ENCODE peak calls at places on chromosomes 2 and 18, in five cellular contexts. One of them, this sample, is unnamed.

GRCh38 chr2:157421377-157421944 is 22.4 kb downstream of the CYTIP start:
- DNase-seq in K562: no peak
- DNase-seq in IMR-90: no peak
- DNase-seq in GM12878: no peak
- DNase-seq in HepG2: no peak
- DNase-seq in this sample: no peak

GRCh38 chr2:24912986-24913385 is 7.1 kb downstream of the ADCY3 start:
- DNase-seq in K562: no peak
- DNase-seq in IMR-90: no peak
- DNase-seq in GM12878: no peak
- DNase-seq in HepG2: no peak
- DNase-seq in this sample: no peak

GRCh38 chr2:223941579-223942277 is 3.4 kb downstream of the WDFY1 start:
- DNase-seq in K562: no peak
- DNase-seq in IMR-90: peak
- DNase-seq in GM12878: peak
- DNase-seq in HepG2: no peak
- DNase-seq in this sample: no peak

GRCh38 chr18:499351-500229 is 911 bp downstream of the COLEC12 start:
- DNase-seq in K562: no peak
- DNase-seq in IMR-90: peak
- DNase-seq in GM12878: no peak
- DNase-seq in HepG2: peak
- DNase-seq in this sample: peak

GRCh38 chr18:13872932-13873331 is 42.4 kb downstream of the MC2R start:
- DNase-seq in K562: no peak
- DNase-seq in IMR-90: no peak
- DNase-seq in GM12878: no peak
- DNase-seq in HepG2: no peak
- DNase-seq in this sample: no peak

GRCh38 chr2:34332813-34333212 is 733.7 kb upstream of the FAM98A start:
- DNase-seq in K562: no peak
- DNase-seq in IMR-90: no peak
- DNase-seq in GM12878: no peak
- DNase-seq in HepG2: no peak
- DNase-seq in this sample: no peak

GRCh38 chr2:239602290-239603282 is 201.8 kb upstream of the HDAC4 start:
- DNase-seq in K562: no peak
- DNase-seq in IMR-90: no peak
- DNase-seq in GM12878: no peak
- DNase-seq in HepG2: no peak
- DNase-seq in this sample: no peak

GRCh38 chr2:39108377-39108776 is 12.5 kb downstream of the SOS1 start:
- DNase-seq in K562: no peak
- DNase-seq in IMR-90: no peak
- DNase-seq in GM12878: no peak
- DNase-seq in HepG2: no peak
- DNase-seq in this sample: no peak

GRCh38 chr2:181471783-181472182 is 14.6 kb downstream of the ITGA4 start:
- DNase-seq in K562: no peak
- DNase-seq in IMR-90: no peak
- DNase-seq in GM12878: no peak
- DNase-seq in HepG2: no peak
- DNase-seq in this sample: no peak

GRCh38 chr2:8424997-8425900 is 256.6 kb upstream of the ID2 start:
- DNase-seq in K562: no peak
- DNase-seq in IMR-90: no peak
- DNase-seq in GM12878: peak
- DNase-seq in HepG2: no peak
- DNase-seq in this sample: no peak

GRCh38 chr2:27701676-27702075 is 38.0 kb downstream of the SLC4A1AP start:
- DNase-seq in K562: no peak
- DNase-seq in IMR-90: no peak
- DNase-seq in GM12878: no peak
- DNase-seq in HepG2: no peak
- DNase-seq in this sample: no peak

GRCh38 chr2:188785515-188785914 is 188.7 kb upstream of the COL3A1 start:
- DNase-seq in K562: no peak
- DNase-seq in IMR-90: no peak
- DNase-seq in GM12878: no peak
- DNase-seq in HepG2: no peak
- DNase-seq in this sample: no peak

GRCh38 chr2:236449167-236449586 is 120.4 kb upstream of the ACKR3 start:
- DNase-seq in K562: no peak
- DNase-seq in IMR-90: no peak
- DNase-seq in GM12878: no peak
- DNase-seq in HepG2: no peak
- DNase-seq in this sample: no peak

GRCh38 chr18:37305084-37305483 is 260.5 kb downstream of the CELF4 start:
- DNase-seq in K562: no peak
- DNase-seq in IMR-90: no peak
- DNase-seq in GM12878: no peak
- DNase-seq in HepG2: no peak
- DNase-seq in this sample: no peak

GRCh38 chr2:120367649-120368048 is 21.7 kb downstream of the INHBB start:
- DNase-seq in K562: no peak
- DNase-seq in IMR-90: peak
- DNase-seq in GM12878: no peak
- DNase-seq in HepG2: no peak
- DNase-seq in this sample: no peak

GRCh38 chr2:178512491-178512890 is 32.2 kb downstream of the PLEKHA3 start:
- DNase-seq in K562: no peak
- DNase-seq in IMR-90: peak
- DNase-seq in GM12878: no peak
- DNase-seq in HepG2: no peak
- DNase-seq in this sample: no peak

GRCh38 chr2:127581516-127582490 is 46.3 kb downstream of the MYO7B start:
- DNase-seq in K562: no peak
- DNase-seq in IMR-90: no peak
- DNase-seq in GM12878: no peak
- DNase-seq in HepG2: no peak
- DNase-seq in this sample: no peak

GRCh38 chr2:83459456-83459855 is 999.6 kb downstream of the SUCLG1 start:
- DNase-seq in K562: no peak
- DNase-seq in IMR-90: no peak
- DNase-seq in GM12878: no peak
- DNase-seq in HepG2: no peak
- DNase-seq in this sample: no peak
- TF ChIP-seq MXI1 in K562: no peak
- TF ChIP-seq MXI1 in IMR-90: no peak
- TF ChIP-seq MXI1 in GM12878: no peak
- TF ChIP-seq MXI1 in HepG2: no peak
- TF ChIP-seq MXI1 in this sample: no peak

GRCh38 chr2:200507179-200507578 is 2.7 kb downstream of the KCTD18 start:
- DNase-seq in K562: no peak
- DNase-seq in IMR-90: no peak
- DNase-seq in GM12878: no peak
- DNase-seq in HepG2: peak
- DNase-seq in this sample: no peak

GRCh38 chr2:200509608-200510433 is at the start of gene KCTD18:
- DNase-seq in K562: peak
- DNase-seq in IMR-90: peak
- DNase-seq in GM12878: peak
- DNase-seq in HepG2: peak
- DNase-seq in this sample: peak

GRCh38 chr2:200506679-200507078 is 3.2 kb downstream of the KCTD18 start:
- DNase-seq in K562: no peak
- DNase-seq in IMR-90: no peak
- DNase-seq in GM12878: no peak
- DNase-seq in HepG2: no peak
- DNase-seq in this sample: no peak

GRCh38 chr2:200515155-200515554 is 5.3 kb upstream of the KCTD18 start:
- DNase-seq in K562: no peak
- DNase-seq in IMR-90: no peak
- DNase-seq in GM12878: no peak
- DNase-seq in HepG2: no peak
- DNase-seq in this sample: no peak

GRCh38 chr2:200509227-200509607 is 651 bp downstream of the KCTD18 start:
- DNase-seq in K562: peak
- DNase-seq in IMR-90: no peak
- DNase-seq in GM12878: no peak
- DNase-seq in HepG2: no peak
- DNase-seq in this sample: peak
- TF ChIP-seq MXI1 in K562: no peak
- TF ChIP-seq MXI1 in IMR-90: no peak
- TF ChIP-seq MXI1 in GM12878: no peak
- TF ChIP-seq MXI1 in HepG2: no peak
- TF ChIP-seq MXI1 in this sample: no peak

GRCh38 chr2:216649573-216649972 is 16.4 kb downstream of the IGFBP2 start:
- DNase-seq in K562: no peak
- DNase-seq in IMR-90: no peak
- DNase-seq in GM12878: no peak
- DNase-seq in HepG2: no peak
- DNase-seq in this sample: no peak

GRCh38 chr2:216645636-216645950 is 12.4 kb downstream of the IGFBP2 start:
- DNase-seq in K562: no peak
- DNase-seq in IMR-90: no peak
- DNase-seq in GM12878: no peak
- DNase-seq in HepG2: no peak
- DNase-seq in this sample: no peak

GRCh38 chr2:216650607-216651229 is 17.5 kb downstream of the IGFBP2 start:
- DNase-seq in K562: no peak
- DNase-seq in IMR-90: no peak
- DNase-seq in GM12878: no peak
- DNase-seq in HepG2: peak
- DNase-seq in this sample: no peak

GRCh38 chr2:216646116-216646515 is 12.9 kb downstream of the IGFBP2 start:
- DNase-seq in K562: no peak
- DNase-seq in IMR-90: no peak
- DNase-seq in GM12878: no peak
- DNase-seq in HepG2: no peak
- DNase-seq in this sample: no peak

DNA sequence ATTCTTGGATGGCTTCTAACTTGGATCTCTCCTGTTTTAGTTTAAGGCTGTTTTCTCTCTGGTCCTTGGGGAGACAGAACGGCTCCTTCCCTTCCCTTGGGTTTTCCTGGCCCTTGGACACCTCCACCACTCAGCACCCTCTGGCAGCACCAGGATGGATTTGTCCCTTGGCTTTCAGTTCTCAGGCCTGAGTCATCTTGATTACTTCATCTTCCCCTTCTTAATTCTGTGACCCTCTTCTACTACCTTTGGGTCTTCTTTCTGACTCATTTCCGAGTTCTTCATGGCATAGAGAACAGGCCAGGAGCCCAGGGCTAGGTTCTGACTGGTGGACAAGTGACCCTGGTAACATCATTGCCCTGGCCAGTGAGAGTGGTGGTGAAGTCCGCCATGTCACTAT is 14.9 kb downstream of the IGFBP2 start:
- DNase-seq in K562: no peak
- DNase-seq in IMR-90: peak
- DNase-seq in GM12878: no peak
- DNase-seq in HepG2: no peak
- DNase-seq in this sample: no peak
- TF ChIP-seq MXI1 in K562: no peak
- TF ChIP-seq MXI1 in IMR-90: no peak
- TF ChIP-seq MXI1 in GM12878: no peak
- TF ChIP-seq MXI1 in HepG2: no peak
- TF ChIP-seq MXI1 in this sample: no peak

GRCh38 chr2:42087137-42087856 is 39.5 kb downstream of the PKDCC start:
- DNase-seq in K562: no peak
- DNase-seq in IMR-90: no peak
- DNase-seq in GM12878: no peak
- DNase-seq in HepG2: no peak
- DNase-seq in this sample: no peak

GRCh38 chr2:42085706-42086487 is 38.1 kb downstream of the PKDCC start:
- DNase-seq in K562: no peak
- DNase-seq in IMR-90: no peak
- DNase-seq in GM12878: no peak
- DNase-seq in HepG2: no peak
- DNase-seq in this sample: no peak

GRCh38 chr2:42084231-42084671 is 36.4 kb downstream of the PKDCC start:
- DNase-seq in K562: no peak
- DNase-seq in IMR-90: peak
- DNase-seq in GM12878: no peak
- DNase-seq in HepG2: no peak
- DNase-seq in this sample: no peak

GRCh38 chr2:42087857-42088195 is 40.0 kb downstream of the PKDCC start:
- DNase-seq in K562: no peak
- DNase-seq in IMR-90: no peak
- DNase-seq in GM12878: no peak
- DNase-seq in HepG2: no peak
- DNase-seq in this sample: no peak

GRCh38 chr2:42086500-42086953 is 38.7 kb downstream of the PKDCC start:
- DNase-seq in K562: peak
- DNase-seq in IMR-90: peak
- DNase-seq in GM12878: no peak
- DNase-seq in HepG2: peak
- DNase-seq in this sample: peak
- TF ChIP-seq MXI1 in K562: no peak
- TF ChIP-seq MXI1 in IMR-90: no peak
- TF ChIP-seq MXI1 in GM12878: no peak
- TF ChIP-seq MXI1 in HepG2: no peak
- TF ChIP-seq MXI1 in this sample: no peak

GRCh38 chr2:23347516-23348481 is 37.2 kb upstream of the KLHL29 start:
- DNase-seq in K562: no peak
- DNase-seq in IMR-90: no peak
- DNase-seq in GM12878: no peak
- DNase-seq in HepG2: no peak
- DNase-seq in this sample: no peak

GRCh38 chr2:23349508-23349907 is 35.5 kb upstream of the KLHL29 start:
- DNase-seq in K562: no peak
- DNase-seq in IMR-90: no peak
- DNase-seq in GM12878: no peak
- DNase-seq in HepG2: no peak
- DNase-seq in this sample: no peak

GRCh38 chr2:23350792-23351355 is 34.1 kb upstream of the KLHL29 start:
- DNase-seq in K562: no peak
- DNase-seq in IMR-90: no peak
- DNase-seq in GM12878: no peak
- DNase-seq in HepG2: no peak
- DNase-seq in this sample: no peak

GRCh38 chr2:23351388-23352141 is 33.4 kb upstream of the KLHL29 start:
- DNase-seq in K562: peak
- DNase-seq in IMR-90: peak
- DNase-seq in GM12878: no peak
- DNase-seq in HepG2: peak
- DNase-seq in this sample: peak

GRCh38 chr2:23350026-23350791 is 34.8 kb upstream of the KLHL29 start:
- DNase-seq in K562: no peak
- DNase-seq in IMR-90: no peak
- DNase-seq in GM12878: no peak
- DNase-seq in HepG2: no peak
- DNase-seq in this sample: peak
- TF ChIP-seq MXI1 in K562: no peak
- TF ChIP-seq MXI1 in IMR-90: no peak
- TF ChIP-seq MXI1 in GM12878: no peak
- TF ChIP-seq MXI1 in HepG2: no peak
- TF ChIP-seq MXI1 in this sample: no peak

GRCh38 chr2:12050381-12050780 is 303.9 kb downstream of the LPIN1 start:
- DNase-seq in K562: peak
- DNase-seq in IMR-90: peak
- DNase-seq in GM12878: no peak
- DNase-seq in HepG2: peak
- DNase-seq in this sample: no peak
- TF ChIP-seq MXI1 in K562: no peak
- TF ChIP-seq MXI1 in IMR-90: no peak
- TF ChIP-seq MXI1 in GM12878: no peak
- TF ChIP-seq MXI1 in HepG2: no peak
- TF ChIP-seq MXI1 in this sample: no peak

GRCh38 chr2:199928226-199928625 is 17.1 kb downstream of the C2orf69 start:
- DNase-seq in K562: no peak
- DNase-seq in IMR-90: no peak
- DNase-seq in GM12878: no peak
- DNase-seq in HepG2: no peak
- DNase-seq in this sample: no peak
- TF ChIP-seq MXI1 in K562: no peak
- TF ChIP-seq MXI1 in IMR-90: no peak
- TF ChIP-seq MXI1 in GM12878: no peak
- TF ChIP-seq MXI1 in HepG2: no peak
- TF ChIP-seq MXI1 in this sample: no peak

This sample was measured in SK-N-SH.